ENCODE peak calls at places on chromosomes 13 and 19, in four cellular contexts. One of them, this sample, is unnamed.

GRCh38 chr19:2315818-2316353 is 7.9 kb upstream of the LINGO3 start:
- DNase-seq in activated B cell treated with CpG ODN at 0.5 μM for 24 hours: peak
- DNase-seq in breast epithelium: no peak
- DNase-seq in spleen: peak
- DNase-seq in this sample: no peak

GRCh38 chr19:53960187-53960586 is 2.5 kb upstream of the CACNG8 start:
- DNase-seq in activated B cell treated with CpG ODN at 0.5 μM for 24 hours: no peak
- DNase-seq in breast epithelium: no peak
- DNase-seq in spleen: no peak
- DNase-seq in this sample: no peak

GRCh38 chr19:13347351-13347750 is 158.9 kb downstream of the CACNA1A start:
- DNase-seq in breast epithelium: no peak
- DNase-seq in spleen: no peak
- DNase-seq in activated B cell treated with CpG ODN at 0.5 μM for 24 hours: no peak
- DNase-seq in this sample: no peak

GRCh38 chr19:38455031-38455430 is 21.5 kb downstream of the RYR1 start:
- DNase-seq in spleen: no peak
- DNase-seq in activated B cell treated with CpG ODN at 0.5 μM for 24 hours: no peak
- DNase-seq in breast epithelium: no peak
- DNase-seq in this sample: peak

GRCh38 chr13:91359071-91359470 is 11.6 kb downstream of the MIR17HG start:
- DNase-seq in breast epithelium: no peak
- DNase-seq in activated B cell treated with CpG ODN at 0.5 μM for 24 hours: no peak
- DNase-seq in spleen: no peak
- DNase-seq in this sample: no peak

GRCh38 chr13:50319603-50320296 is 304.5 kb downstream of the KCNRG start:
- DNase-seq in spleen: no peak
- DNase-seq in activated B cell treated with CpG ODN at 0.5 μM for 24 hours: no peak
- DNase-seq in breast epithelium: peak
- DNase-seq in this sample: peak

GRCh38 chr19:23541991-23542390 is 145.0 kb downstream of the ZNF675 start:
- DNase-seq in spleen: no peak
- DNase-seq in activated B cell treated with CpG ODN at 0.5 μM for 24 hours: no peak
- DNase-seq in breast epithelium: no peak
- DNase-seq in this sample: no peak

GRCh38 chr13:41127746-41128145 is 4.9 kb downstream of the KBTBD6 start:
- DNase-seq in breast epithelium: no peak
- DNase-seq in spleen: no peak
- DNase-seq in activated B cell treated with CpG ODN at 0.5 μM for 24 hours: no peak
- DNase-seq in this sample: peak

GRCh38 chr19:30856376-30856775 is 484.2 kb downstream of the ZNF536 start:
- DNase-seq in breast epithelium: no peak
- DNase-seq in activated B cell treated with CpG ODN at 0.5 μM for 24 hours: no peak
- DNase-seq in spleen: no peak
- DNase-seq in this sample: no peak

GRCh38 chr13:55439450-55439849 is 1701.3 kb upstream of the PRR20A start:
- DNase-seq in breast epithelium: no peak
- DNase-seq in activated B cell treated with CpG ODN at 0.5 μM for 24 hours: no peak
- DNase-seq in spleen: no peak
- DNase-seq in this sample: no peak

GRCh38 chr19:16370671-16371391 is 46.2 kb downstream of the KLF2 start:
- DNase-seq in spleen: peak
- DNase-seq in breast epithelium: no peak
- DNase-seq in activated B cell treated with CpG ODN at 0.5 μM for 24 hours: no peak
- DNase-seq in this sample: no peak

GRCh38 chr13:74288361-74288911 is 154.2 kb upstream of the KLF12 start:
- DNase-seq in spleen: peak
- DNase-seq in activated B cell treated with CpG ODN at 0.5 μM for 24 hours: peak
- DNase-seq in breast epithelium: no peak
- DNase-seq in this sample: no peak

GRCh38 chr19:32130241-32130753 is 215.1 kb upstream of the ZNF507 start:
- DNase-seq in breast epithelium: no peak
- DNase-seq in activated B cell treated with CpG ODN at 0.5 μM for 24 hours: no peak
- DNase-seq in spleen: no peak
- DNase-seq in this sample: no peak

GRCh38 chr13:114286808-114287207 is 5.4 kb downstream of the UPF3A start:
- DNase-seq in breast epithelium: no peak
- DNase-seq in activated B cell treated with CpG ODN at 0.5 μM for 24 hours: no peak
- DNase-seq in spleen: peak
- DNase-seq in this sample: no peak

GRCh38 chr13:94020833-94021232 is 458.6 kb downstream of the DCT start:
- DNase-seq in activated B cell treated with CpG ODN at 0.5 μM for 24 hours: no peak
- DNase-seq in breast epithelium: no peak
- DNase-seq in spleen: no peak
- DNase-seq in this sample: peak

GRCh38 chr13:33289966-33290365 is 4.4 kb upstream of the STARD13 start:
- DNase-seq in breast epithelium: no peak
- DNase-seq in spleen: no peak
- DNase-seq in activated B cell treated with CpG ODN at 0.5 μM for 24 hours: no peak
- DNase-seq in this sample: no peak

GRCh38 chr13:45396548-45397095 is 21.6 kb downstream of the SLC25A30 start:
- DNase-seq in breast epithelium: no peak
- DNase-seq in activated B cell treated with CpG ODN at 0.5 μM for 24 hours: no peak
- DNase-seq in spleen: no peak
- DNase-seq in this sample: no peak

GRCh38 chr13:107057028-107057427 is 489.1 kb upstream of the ARGLU1 start:
- DNase-seq in activated B cell treated with CpG ODN at 0.5 μM for 24 hours: no peak
- DNase-seq in breast epithelium: no peak
- DNase-seq in spleen: no peak
- DNase-seq in this sample: no peak

GRCh38 chr13:107351305-107351704 is 783.4 kb upstream of the ARGLU1 start:
- DNase-seq in activated B cell treated with CpG ODN at 0.5 μM for 24 hours: no peak
- DNase-seq in breast epithelium: no peak
- DNase-seq in spleen: no peak
- DNase-seq in this sample: no peak

GRCh38 chr13:25085125-25085742 is 10.7 kb upstream of the PABPC3 start:
- DNase-seq in spleen: no peak
- DNase-seq in breast epithelium: no peak
- DNase-seq in activated B cell treated with CpG ODN at 0.5 μM for 24 hours: no peak
- DNase-seq in this sample: peak

GRCh38 chr13:85590231-85590931 is 208.8 kb downstream of the SLITRK6 start:
- DNase-seq in spleen: no peak
- DNase-seq in activated B cell treated with CpG ODN at 0.5 μM for 24 hours: no peak
- DNase-seq in breast epithelium: no peak
- DNase-seq in this sample: peak

GRCh38 chr19:48714759-48715261 is 4.7 kb downstream of the MAMSTR start:
- DNase-seq in activated B cell treated with CpG ODN at 0.5 μM for 24 hours: no peak
- DNase-seq in breast epithelium: no peak
- DNase-seq in spleen: no peak
- DNase-seq in this sample: no peak

GRCh38 chr19:9039728-9040127 is 29.5 kb upstream of the MUC16 start:
- DNase-seq in spleen: no peak
- DNase-seq in breast epithelium: no peak
- DNase-seq in activated B cell treated with CpG ODN at 0.5 μM for 24 hours: no peak
- DNase-seq in this sample: peak

GRCh38 chr13:79802389-79803140 is 321.6 kb downstream of the NDFIP2 start:
- DNase-seq in breast epithelium: no peak
- DNase-seq in activated B cell treated with CpG ODN at 0.5 μM for 24 hours: no peak
- DNase-seq in spleen: no peak
- DNase-seq in this sample: no peak

GRCh38 chr13:64912141-64912540 is 2318.0 kb downstream of the PCDH9 start:
- DNase-seq in spleen: no peak
- DNase-seq in breast epithelium: no peak
- DNase-seq in activated B cell treated with CpG ODN at 0.5 μM for 24 hours: no peak
- DNase-seq in this sample: peak

GRCh38 chr19:56393119-56394012 is at the start of gene ZNF582:
- DNase-seq in activated B cell treated with CpG ODN at 0.5 μM for 24 hours: peak
- DNase-seq in breast epithelium: peak
- DNase-seq in spleen: peak
- DNase-seq in this sample: no peak
- TF ChIP-seq CTCF in activated B cell treated with CpG ODN at 0.5 μM for 24 hours: no peak
- TF ChIP-seq CTCF in breast epithelium: peak
- TF ChIP-seq CTCF in spleen: peak
- TF ChIP-seq CTCF in this sample: no peak

GRCh38 chr19:50318438-50318837 is 10.7 kb downstream of the KCNC3 start:
- DNase-seq in activated B cell treated with CpG ODN at 0.5 μM for 24 hours: no peak
- DNase-seq in breast epithelium: no peak
- DNase-seq in spleen: no peak
- DNase-seq in this sample: no peak
- TF ChIP-seq CTCF in activated B cell treated with CpG ODN at 0.5 μM for 24 hours: no peak
- TF ChIP-seq CTCF in breast epithelium: no peak
- TF ChIP-seq CTCF in spleen: no peak
- TF ChIP-seq CTCF in this sample: no peak

DNA sequence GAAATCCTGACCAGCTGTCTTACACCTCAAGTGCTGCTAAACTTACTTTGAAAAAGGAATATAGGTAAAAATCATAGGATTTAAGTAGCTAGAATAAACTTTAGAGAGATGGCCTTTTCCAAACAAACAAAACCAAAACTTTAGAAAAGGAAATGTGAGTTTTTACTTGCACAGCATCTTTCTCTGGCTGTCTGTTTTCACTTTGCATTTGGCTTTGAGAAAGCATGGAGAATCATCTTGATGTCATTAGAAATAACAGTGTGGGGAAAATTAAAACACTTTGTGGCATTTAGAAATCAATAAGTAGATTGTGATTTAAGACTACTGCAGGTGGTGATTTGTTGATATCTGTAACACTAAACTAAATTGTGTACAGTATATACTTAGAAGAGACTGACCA is 6.0 kb downstream of the WDFY2 start:
- DNase-seq in breast epithelium: no peak
- DNase-seq in activated B cell treated with CpG ODN at 0.5 μM for 24 hours: no peak
- DNase-seq in spleen: no peak
- DNase-seq in this sample: no peak
- TF ChIP-seq CTCF in breast epithelium: no peak
- TF ChIP-seq CTCF in activated B cell treated with CpG ODN at 0.5 μM for 24 hours: no peak
- TF ChIP-seq CTCF in spleen: no peak
- TF ChIP-seq CTCF in this sample: no peak

GRCh38 chr13:112890316-112891131 is 78.5 kb upstream of the MCF2L start:
- DNase-seq in spleen: peak
- DNase-seq in activated B cell treated with CpG ODN at 0.5 μM for 24 hours: no peak
- DNase-seq in breast epithelium: no peak
- DNase-seq in this sample: no peak

GRCh38 chr13:112889351-112890290 is 79.4 kb upstream of the MCF2L start:
- DNase-seq in spleen: peak
- DNase-seq in activated B cell treated with CpG ODN at 0.5 μM for 24 hours: no peak
- DNase-seq in breast epithelium: no peak
- DNase-seq in this sample: no peak

GRCh38 chr13:112892759-112893569 is 76.0 kb upstream of the MCF2L start:
- DNase-seq in activated B cell treated with CpG ODN at 0.5 μM for 24 hours: no peak
- DNase-seq in spleen: peak
- DNase-seq in breast epithelium: no peak
- DNase-seq in this sample: no peak

GRCh38 chr13:112893570-112894422 is 75.2 kb upstream of the MCF2L start:
- DNase-seq in spleen: peak
- DNase-seq in activated B cell treated with CpG ODN at 0.5 μM for 24 hours: no peak
- DNase-seq in breast epithelium: no peak
- DNase-seq in this sample: peak

GRCh38 chr13:112891477-112892401 is 77.3 kb upstream of the MCF2L start:
- DNase-seq in spleen: peak
- DNase-seq in activated B cell treated with CpG ODN at 0.5 μM for 24 hours: no peak
- DNase-seq in breast epithelium: no peak
- DNase-seq in this sample: no peak
- TF ChIP-seq CTCF in spleen: no peak
- TF ChIP-seq CTCF in activated B cell treated with CpG ODN at 0.5 μM for 24 hours: no peak
- TF ChIP-seq CTCF in breast epithelium: no peak
- TF ChIP-seq CTCF in this sample: no peak